ENCODE peak calls at places on chromosome 16, in ten cellular contexts. H is stimulated activated naive B cell treated with anti-CD40 and anti-IgM and Interleukin-4, amounts not matched to agents 10 μg/mL and 1 μg/mL and 100 μg/mL, for 72 hours; L is H54; Y is RCC 7860; V is NCI-H187; W is BE2C; Q is foreskin fibroblast; I is H9; P is activated T-helper 1 cell treated with anti-CD3 and anti-CD28 coated beads, Interleukin-2, amount 50 U/mL, for 16 hours; O is AG08395. Z is an unnamed sample.

GRCh38 chr16:88622125-88622524 is 16.2 kb upstream of the IL17C start:
- DNase-seq in H (no peak), L (no peak), Y (no peak), V (no peak), W (no peak), Q (no peak), I (no peak), P (no peak), O (no peak), Z (no peak)

GRCh38 chr16:56609463-56609921 is 1.1 kb downstream of the MT2A start:
- DNase-seq in H (peak; percentile 68), L (no peak), Y (peak; percentile 77), V (peak; percentile 6), W (peak; percentile 64), Q (peak; percentile 79), I (no peak), P (peak; percentile 54), O (peak; percentile 56), Z (peak; percentile 60)

GRCh38 chr16:54632322-54632721 is 298.3 kb upstream of the IRX5 start:
- DNase-seq in H (no peak), L (no peak), Y (no peak), V (no peak), W (no peak), Q (no peak), I (no peak), P (no peak), O (no peak), Z (no peak)

GRCh38 chr16:86387461-86388440 is 122.6 kb upstream of the FOXF1 start:
- DNase-seq in H (no peak), L (peak; percentile 90), Y (peak; percentile 49), V (no peak), W (no peak), Q (peak; percentile 97), I (no peak), P (no peak), O (peak; percentile 95), Z (no peak)

GRCh38 chr16:1789643-1790045 is 3.9 kb downstream of the IGFALS start:
- DNase-seq in H (no peak), L (no peak), Y (no peak), V (no peak), W (no peak), Q (no peak), I (no peak), P (no peak), O (no peak), Z (no peak)

GRCh38 chr16:8795818-8796217 is 1.6 kb downstream of the TMEM186 start:
- DNase-seq in H (no peak), L (no peak), Y (no peak), V (no peak), W (no peak), Q (no peak), I (no peak), P (no peak), O (no peak), Z (no peak)

GRCh38 chr16:58020628-58021521 is 4.7 kb upstream of the MMP15 start:
- DNase-seq in H (no peak), L (no peak), Y (peak; percentile 17), V (no peak), W (peak; percentile 76), Q (peak; percentile 40), I (no peak), P (no peak), O (peak; percentile 65), Z (peak; percentile 54)

GRCh38 chr16:81723098-81723723 is 55.9 kb upstream of the PLCG2 start:
- DNase-seq in H (no peak), L (peak; percentile 77), Y (peak; percentile 82), V (peak; percentile 19), W (peak; percentile 63), Q (peak; percentile 64), I (no peak), P (no peak), O (peak; percentile 82), Z (no peak)

GRCh38 chr16:67661864-67662652 is 1.3 kb downstream of the PARD6A start:
- DNase-seq in H (no peak), L (no peak), Y (no peak), V (no peak), W (peak; percentile 17), Q (no peak), I (no peak), P (no peak), O (no peak), Z (no peak)

GRCh38 chr16:77064037-77064436 is 127.0 kb upstream of the MON1B start:
- DNase-seq in H (no peak), L (no peak), Y (no peak), V (no peak), W (no peak), Q (no peak), I (peak; percentile 31), P (no peak), O (no peak), Z (no peak)

GRCh38 chr16:85361441-85362118 is 249.3 kb upstream of the CIBAR2 start:
- DNase-seq in H (no peak), L (no peak), Y (no peak), V (no peak), W (no peak), Q (no peak), I (no peak), P (no peak), O (no peak), Z (no peak)

GRCh38 chr16:63403792-63404191 is 1367.6 kb upstream of the CDH8 start:
- DNase-seq in H (no peak), L (no peak), Y (no peak), V (no peak), W (no peak), Q (no peak), I (no peak), P (no peak), O (no peak), Z (no peak)

GRCh38 chr16:67641779-67642708 is 2.9 kb upstream of the CARMIL2 start:
- DNase-seq in H (no peak), L (peak; percentile 35), Y (no peak), V (no peak), W (peak; percentile 40), Q (no peak), I (no peak), P (no peak), O (peak; percentile 57), Z (no peak)

GRCh38 chr16:85211247-85211910 is 99.1 kb upstream of the CIBAR2 start:
- DNase-seq in H (no peak), L (peak; percentile 78), Y (no peak), V (no peak), W (no peak), Q (peak; percentile 50), I (no peak), P (no peak), O (peak; percentile 88), Z (no peak)

GRCh38 chr16:28609631-28610594 is at the start of gene SULT1A1:
- DNase-seq in H (no peak), L (peak; percentile 68), Y (no peak), V (no peak), W (no peak), Q (no peak), I (peak; percentile 42), P (no peak), O (no peak), Z (no peak)

GRCh38 chr16:81432899-81433560 is 11.6 kb upstream of the CMIP start:
- DNase-seq in H (no peak), L (no peak), Y (no peak), V (no peak), W (no peak), Q (no peak), I (peak; percentile 59), P (no peak), O (no peak), Z (no peak)

GRCh38 chr16:58506241-58507194 is 6.6 kb downstream of the NDRG4 start:
- DNase-seq in H (no peak), L (no peak), Y (no peak), V (no peak), W (no peak), Q (no peak), I (peak; percentile 26), P (no peak), O (no peak), Z (no peak)

GRCh38 chr16:57603110-57604024 is 25.1 kb upstream of the ADGRG1 start:
- DNase-seq in H (no peak), L (no peak), Y (no peak), V (no peak), W (no peak), Q (no peak), I (no peak), P (no peak), O (no peak), Z (no peak)

GRCh38 chr16:64478258-64478906 is 643.5 kb downstream of the CDH11 start:
- DNase-seq in H (no peak), L (no peak), Y (no peak), V (no peak), W (no peak), Q (peak; percentile 57), I (no peak), P (no peak), O (peak; percentile 74), Z (no peak)

GRCh38 chr16:3963203-3963602 is 82.7 kb upstream of the CREBBP start:
- DNase-seq in H (no peak), L (no peak), Y (no peak), V (no peak), W (no peak), Q (no peak), I (no peak), P (no peak), O (no peak), Z (peak; percentile 45)

Z was measured in T-helper 9 cell.